ENCODE peak calls at places on chromosomes 6 and 20, in nine cellular contexts. X, C, F, M, Z, D, B, S and H are unnamed samples.
A peak's percentile ranks its signal among the peaks of the same experiment; 100 is the strongest.

GRCh38 chr20:52016022-52016421 is 175.6 kb downstream of the ZFP64 start:
- DNase-seq in Z (no peak), S (no peak), X (no peak), M (no peak), B (no peak), C (no peak), F (no peak), D (no peak), H (no peak)

GRCh38 chr6:29797120-29797519 is 30.5 kb upstream of the HLA-G start:
- DNase-seq in C (no peak), F (no peak), D (no peak), B (no peak), Z (no peak), X (no peak), S (no peak), M (no peak), H (no peak)

GRCh38 chr6:96015321-96015790 is 418 bp upstream of the FUT9 start:
- DNase-seq in X (peak; percentile 61), S (peak; percentile 34), B (peak; percentile 61), M (no peak), C (no peak), Z (no peak), D (no peak), F (no peak), H (no peak)

GRCh38 chr6:35601331-35602132 is 87.2 kb downstream of the FKBP5 start:
- DNase-seq in F (peak; percentile 90), S (no peak), D (peak; percentile 69), M (peak; percentile 62), B (peak; percentile 92), C (peak; percentile 80), X (peak; percentile 75), Z (peak; percentile 25), H (peak; percentile 56)

GRCh38 chr6:116385462-116385807 is 14.7 kb downstream of the DSE start:
- DNase-seq in D (no peak), B (no peak), M (no peak), S (no peak), Z (no peak), C (no peak), F (no peak), X (no peak), H (no peak)

GRCh38 chr20:59830107-59831023 is 103.1 kb downstream of the SYCP2 start:
- DNase-seq in M (no peak), B (no peak), X (peak; percentile 54), Z (no peak), F (no peak), S (no peak), D (no peak), C (no peak), H (no peak)

GRCh38 chr6:36120539-36120938 is 9.8 kb upstream of the MAPK13 start:
- DNase-seq in M (no peak), C (peak; percentile 24), D (peak; percentile 75), S (no peak), Z (peak; percentile 40), B (peak; percentile 51), X (peak; percentile 95), F (no peak), H (peak; percentile 25)

GRCh38 chr20:35632539-35633115 is 17.0 kb downstream of the SPAG4 start:
- DNase-seq in C (no peak), S (no peak), D (no peak), X (no peak), Z (no peak), B (no peak), M (no peak), F (no peak), H (no peak)

GRCh38 chr6:113777601-113778000 is 79.5 kb upstream of the MARCKS start:
- DNase-seq in M (no peak), B (no peak), Z (no peak), C (no peak), D (no peak), F (no peak), S (no peak), X (no peak), H (no peak)

GRCh38 chr6:71675386-71675785 is 211.0 kb upstream of the RIMS1 start:
- DNase-seq in B (no peak), S (no peak), M (no peak), C (no peak), Z (no peak), D (no peak), F (no peak), X (no peak), H (no peak)

GRCh38 chr20:61126369-61127195 is 125.5 kb upstream of the CDH4 start:
- DNase-seq in F (no peak), Z (no peak), S (no peak), C (no peak), X (no peak), D (no peak), M (no peak), B (no peak), H (no peak)

GRCh38 chr6:3750324-3751018 is 1.0 kb downstream of the PXDC1 start:
- DNase-seq in Z (peak; percentile 90), C (peak; percentile 88), X (peak; percentile 92), M (peak; percentile 89), B (peak; percentile 95), F (peak; percentile 87), S (peak; percentile 84), D (peak; percentile 83), H (peak; percentile 90)

GRCh38 chr6:156779206-156780116 is 2.3 kb downstream of the ARID1B start:
- DNase-seq in B (peak; percentile 74), C (peak; percentile 30), M (peak; percentile 48), F (peak; percentile 42), X (peak; percentile 89), Z (peak; percentile 63), S (peak; percentile 76), D (peak; percentile 49), H (peak; percentile 64)

GRCh38 chr20:49561256-49561655 is 6.7 kb downstream of the PTGIS start:
- DNase-seq in X (no peak), C (no peak), B (peak; percentile 56), M (no peak), Z (no peak), F (peak; percentile 31), D (peak; percentile 1), S (no peak), H (no peak)

GRCh38 chr6:106749611-106750010 is 120.2 kb downstream of the QRSL1 start:
- DNase-seq in F (no peak), Z (no peak), D (no peak), S (no peak), C (no peak), M (no peak), B (no peak), X (no peak), H (no peak)

GRCh38 chr20:1273366-1273765 is 7.3 kb downstream of the SNPH start:
- DNase-seq in X (no peak), S (no peak), B (no peak), Z (no peak), D (no peak), M (no peak), F (no peak), C (no peak), H (no peak)

GRCh38 chr6:1188199-1188598 is 123.7 kb upstream of the FOXQ1 start:
- DNase-seq in C (peak; percentile 46), Z (no peak), F (no peak), X (no peak), M (no peak), B (no peak), S (no peak), D (no peak), H (no peak)

GRCh38 chr6:96963403-96963802 is 38.9 kb downstream of the KLHL32 start:
- DNase-seq in B (no peak), D (no peak), Z (no peak), F (no peak), C (no peak), S (no peak), M (no peak), X (no peak), H (no peak)

GRCh38 chr6:14732845-14733757 is 512.8 kb upstream of the JARID2 start:
- DNase-seq in F (no peak), Z (no peak), M (no peak), S (no peak), B (no peak), C (no peak), D (no peak), X (no peak), H (no peak)

GRCh38 chr20:62032606-62033368 is 32.9 kb downstream of the TAF4 start:
- DNase-seq in C (no peak), B (no peak), S (no peak), X (no peak), F (no peak), D (no peak), Z (no peak), M (no peak), H (no peak)

GRCh38 chr20:24208652-24209051 is 220.1 kb upstream of the GGTLC1 start:
- DNase-seq in Z (no peak), B (no peak), M (no peak), C (no peak), S (no peak), F (no peak), D (no peak), X (no peak), H (no peak)
- TF ChIP-seq CTCF in Z (no peak), B (no peak), M (no peak), C (no peak), S (no peak), F (no peak), D (no peak), X (no peak), H (no peak)

GRCh38 chr6:25168637-25169036 is 110.5 kb upstream of the CARMIL1 start:
- DNase-seq in B (no peak), X (no peak), M (no peak), D (no peak), C (no peak), S (no peak), Z (no peak), F (no peak), H (no peak)
- H3K4me1 ChIP-seq in B (no peaks in the 10 kb centered on the region), X (peaks cover 32% of the 10 kb centered on the region), M (peaks cover 4% of the 10 kb centered on the region), D (peaks cover 4% of the 10 kb centered on the region), C (no peaks in the 10 kb centered on the region), S (no peaks in the 10 kb centered on the region), Z (peaks cover 9% of the 10 kb centered on the region), F (peaks cover 4% of the 10 kb centered on the region), H (peaks cover 27% of the 10 kb centered on the region)

DNA sequence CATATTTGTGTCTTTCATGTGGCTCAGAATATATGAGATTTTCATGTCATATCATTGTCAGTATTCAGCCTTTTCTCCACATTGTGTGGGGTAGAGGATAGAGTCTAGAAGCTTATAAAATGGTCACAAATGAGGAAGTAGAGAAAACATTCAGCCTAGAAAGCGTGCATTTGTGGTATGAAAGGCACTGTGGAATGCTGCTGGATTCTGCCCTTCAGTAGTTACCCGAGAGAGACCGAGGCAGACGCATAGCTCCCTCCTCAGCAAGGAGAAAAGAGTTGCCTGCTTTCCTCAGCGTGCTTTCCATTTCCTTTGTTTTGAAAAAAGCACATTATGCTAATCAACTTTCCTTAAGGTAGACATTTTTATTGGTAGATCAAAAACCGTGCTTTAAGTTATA is 28.7 kb downstream of the MYB start:
- DNase-seq in S (no peak), F (no peak), X (no peak), D (no peak), B (no peak), M (no peak), Z (no peak), C (no peak), H (no peak)
- TF ChIP-seq POLR2A in S (no peak), F (no peak), X (no peak), D (no peak), B (no peak), M (no peak), Z (no peak), C (no peak), H (no peak)

DNA sequence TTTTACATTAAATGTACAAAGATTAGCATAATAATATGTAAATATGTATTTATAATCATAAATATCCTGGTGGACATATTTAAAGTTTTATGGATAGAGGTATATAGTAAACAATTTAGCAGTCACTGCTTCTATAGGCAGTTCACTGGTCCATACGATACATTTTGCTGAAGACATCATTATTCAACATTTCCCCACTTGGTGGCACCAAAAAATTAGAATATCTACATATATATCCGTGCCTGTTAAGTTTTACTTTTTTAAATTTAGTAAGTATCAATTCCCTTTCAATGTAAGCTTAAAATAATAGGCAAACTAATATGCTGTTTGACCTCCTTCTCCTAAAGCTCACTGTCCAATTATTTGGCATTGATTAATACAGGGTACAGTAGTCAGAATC is 64.2 kb downstream of the LMBRD1 start:
- DNase-seq in B (no peak), X (no peak), S (no peak), Z (no peak), C (no peak), F (no peak), D (no peak), M (no peak), H (no peak)
- TF ChIP-seq CTCF in B (no peak), X (no peak), S (no peak), Z (peak; percentile 6), C (no peak), F (no peak), D (no peak), M (no peak), H (no peak)